ENCODE peak calls at places on chromosomes 4 and X, in nine cellular contexts. Z, S, K, R, I, M, U, C and A are unnamed samples.

GRCh38 chr4:177728361-177729152 is 286.3 kb upstream of the AGA start:
- DNase-seq in M (no peak), S (no peak), K (no peak), R (no peak), C (no peak), Z (no peak), I (no peak), U (no peak), A (peak; percentile 22)

GRCh38 chr4:113781439-113782040 is 20.0 kb upstream of the CAMK2D start:
- DNase-seq in K (no peak), Z (no peak), S (no peak), M (no peak), I (no peak), C (no peak), U (no peak), R (no peak), A (no peak)

GRCh38 chrX:74924449-74925209 is 623 bp downstream of the NEXMIF start:
- DNase-seq in C (no peak), Z (peak; percentile 76), R (peak; percentile 65), K (peak; percentile 33), I (peak; percentile 73), S (peak; percentile 81), U (no peak), M (peak; percentile 80), A (peak; percentile 14)

GRCh38 chr4:188015025-188015778 is 19.6 kb downstream of the ZFP42 start:
- DNase-seq in R (no peak), Z (peak; percentile 51), C (no peak), M (no peak), S (peak; percentile 80), U (no peak), I (no peak), K (no peak), A (peak; percentile 63)

GRCh38 chrX:81174286-81174685 is 27.4 kb downstream of the HMGN5 start:
- DNase-seq in M (no peak), Z (peak; percentile 1), R (no peak), K (no peak), C (no peak), S (no peak), U (no peak), I (no peak), A (no peak)

GRCh38 chr4:47209833-47210232 is 178.5 kb downstream of the GABRB1 start:
- DNase-seq in C (no peak), K (no peak), R (no peak), I (no peak), M (no peak), U (no peak), Z (no peak), S (no peak), A (no peak)

GRCh38 chr4:10245761-10246160 is 129.2 kb upstream of the WDR1 start:
- DNase-seq in I (no peak), K (no peak), C (no peak), U (no peak), M (no peak), S (no peak), R (no peak), Z (no peak), A (no peak)

GRCh38 chr4:177271091-177271490 is 38.6 kb upstream of the NEIL3 start:
- DNase-seq in M (no peak), I (no peak), R (no peak), Z (no peak), U (no peak), C (no peak), K (no peak), S (no peak), A (no peak)

GRCh38 chrX:77347572-77347971 is 99.6 kb upstream of the FGF16 start:
- DNase-seq in M (no peak), Z (no peak), C (no peak), S (peak; percentile 52), U (no peak), K (no peak), I (no peak), R (no peak), A (peak; percentile 52)

GRCh38 chr4:78811034-78811433 is 34.9 kb downstream of the BMP2K start:
- DNase-seq in I (no peak), K (no peak), S (no peak), C (no peak), R (no peak), U (no peak), Z (no peak), M (no peak), A (no peak)

GRCh38 chr4:78809928-78810835 is 34.0 kb downstream of the BMP2K start:
- DNase-seq in Z (no peak), I (no peak), S (peak; percentile 51), U (no peak), K (no peak), M (no peak), R (no peak), C (no peak), A (no peak)

GRCh38 chr4:78806943-78807458 is 30.9 kb downstream of the BMP2K start:
- DNase-seq in K (no peak), S (no peak), Z (no peak), U (no peak), M (no peak), C (no peak), R (no peak), I (no peak), A (no peak)

DNA sequence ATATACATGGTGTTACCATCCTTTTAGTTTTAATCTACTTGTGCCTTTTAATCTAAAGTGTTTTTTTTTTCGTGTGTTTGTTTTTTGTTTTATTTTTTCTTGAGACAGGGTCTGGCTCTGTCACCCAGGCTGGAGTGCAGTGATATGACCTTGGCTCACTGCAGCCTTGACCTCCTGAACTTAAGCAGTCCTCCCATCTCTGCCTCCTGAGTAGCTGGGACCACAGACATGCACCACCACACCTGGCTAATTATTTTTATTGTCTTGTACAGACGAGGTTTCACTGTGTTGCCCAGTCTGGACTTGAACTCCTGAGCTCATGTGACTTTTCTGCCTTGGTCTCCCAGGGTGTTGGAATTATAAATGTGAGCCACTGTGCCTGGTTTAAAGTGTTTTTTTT is 33.1 kb downstream of the BMP2K start:
- DNase-seq in K (no peak), Z (no peak), C (no peak), M (no peak), U (no peak), S (no peak), R (no peak), I (no peak), A (no peak)
- H3K36me3 ChIP-seq in K (no peaks in the 10 kb centered on the region), Z (no peaks in the 10 kb centered on the region), C (no peaks in the 10 kb centered on the region), M (no peaks in the 10 kb centered on the region), U (no peaks in the 10 kb centered on the region), S (no peaks in the 10 kb centered on the region), R (no peaks in the 10 kb centered on the region), I (no peaks in the 10 kb centered on the region), A (no peaks in the 10 kb centered on the region)

GRCh38 chr4:153553155-153553819 is 87.1 kb downstream of the TMEM131L start:
- DNase-seq in I (no peak), C (no peak), R (no peak), K (no peak), Z (no peak), S (no peak), U (no peak), M (no peak), A (no peak)
- H3K36me3 ChIP-seq in I (peaks cover 3% of the 10 kb centered on the region), C (no peaks in the 10 kb centered on the region), R (no peaks in the 10 kb centered on the region), K (peaks cover 18% of the 10 kb centered on the region), Z (no peaks in the 10 kb centered on the region), S (no peaks in the 10 kb centered on the region), U (no peaks in the 10 kb centered on the region), M (no peaks in the 10 kb centered on the region), A (no peaks in the 10 kb centered on the region)

DNA sequence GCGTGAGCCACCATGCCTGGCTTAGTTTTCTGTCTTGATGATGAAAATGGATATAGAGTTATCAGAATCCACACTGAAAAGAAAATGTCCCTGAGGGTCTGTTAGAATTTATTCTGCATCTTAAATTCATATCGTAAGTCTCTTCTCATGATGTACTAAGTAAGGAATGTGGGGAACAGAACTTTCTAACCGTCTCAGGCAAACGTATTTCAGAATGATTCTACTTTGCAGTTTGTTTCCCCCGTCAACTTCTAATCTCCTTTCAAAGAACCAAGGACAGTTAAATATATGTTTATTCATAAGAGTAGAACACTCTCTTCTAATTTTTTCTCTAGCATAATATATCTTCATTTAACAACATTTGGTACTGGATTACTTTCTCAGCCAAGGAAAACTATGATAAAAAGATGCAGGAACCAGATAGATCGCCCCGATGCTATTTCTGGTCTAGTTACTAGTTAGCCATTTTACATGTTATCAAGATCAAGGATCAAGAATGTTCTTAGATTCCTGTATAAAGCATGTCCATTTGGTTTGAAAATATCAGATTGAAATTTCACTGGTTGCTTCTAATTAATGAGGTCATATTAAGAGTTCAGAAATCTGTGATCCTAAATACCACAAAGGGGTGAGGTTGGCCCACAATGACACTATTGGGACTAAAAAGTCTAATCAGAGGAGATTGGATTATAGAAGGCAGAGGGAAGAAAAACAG is 49.5 kb downstream of the METTL14 start:
- DNase-seq in Z (no peak), M (no peak), R (no peak), S (no peak), C (no peak), U (no peak), I (no peak), K (no peak), A (no peak)
- H3K36me3 ChIP-seq in Z (peaks cover 15% of the 10 kb centered on the region), M (no peaks in the 10 kb centered on the region), R (peaks cover 39% of the 10 kb centered on the region), S (peaks cover 75% of the 10 kb centered on the region), C (peaks cover 2% of the 10 kb centered on the region), U (peaks cover 46% of the 10 kb centered on the region), I (peaks cover 100% of the 10 kb centered on the region), K (peaks cover 93% of the 10 kb centered on the region), A (peaks cover 54% of the 10 kb centered on the region)

GRCh38 chr4:168931215-168931650 is 78.8 kb downstream of the CBR4 start:
- DNase-seq in R (no peak), S (no peak), M (peak; percentile 65), Z (no peak), K (no peak), U (no peak), I (no peak), C (no peak), A (no peak)

GRCh38 chr4:168925789-168926490 is 84.1 kb downstream of the CBR4 start:
- DNase-seq in Z (no peak), M (no peak), S (no peak), C (no peak), U (no peak), I (no peak), K (no peak), R (no peak), A (no peak)

GRCh38 chr4:168930413-168931196 is 79.5 kb downstream of the CBR4 start:
- DNase-seq in C (no peak), K (no peak), U (no peak), R (no peak), Z (no peak), S (no peak), M (no peak), I (no peak), A (no peak)

GRCh38 chr4:168928875-168929274 is 81.2 kb downstream of the CBR4 start:
- DNase-seq in R (no peak), U (no peak), Z (no peak), C (no peak), S (no peak), M (no peak), K (no peak), I (no peak), A (no peak)

DNA sequence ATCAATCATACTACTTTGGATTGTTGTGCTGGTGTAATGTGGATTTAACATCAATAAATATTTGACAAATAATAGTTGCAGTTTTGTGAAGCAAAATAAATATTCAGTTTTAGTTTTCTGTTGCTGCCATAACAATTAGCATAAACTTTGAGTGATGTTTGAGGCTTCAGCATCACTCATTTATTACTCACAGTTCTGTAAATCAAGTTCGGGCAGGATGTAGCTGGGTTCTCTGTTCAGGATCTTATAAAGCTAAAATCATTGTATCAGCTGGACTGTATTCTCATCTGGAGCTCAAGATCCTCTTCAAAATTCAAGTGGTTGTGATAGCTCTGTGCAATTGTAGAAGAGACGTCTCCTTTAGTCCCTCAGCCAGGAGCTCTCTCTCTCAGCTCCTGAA is 81.7 kb downstream of the CBR4 start:
- DNase-seq in U (no peak), C (no peak), S (no peak), K (no peak), Z (no peak), R (no peak), I (no peak), M (no peak), A (no peak)
- H3K36me3 ChIP-seq in U (peaks cover 52% of the 10 kb centered on the region), C (no peaks in the 10 kb centered on the region), S (peaks cover 75% of the 10 kb centered on the region), K (peaks cover 68% of the 10 kb centered on the region), Z (no peaks in the 10 kb centered on the region), R (peaks cover 4% of the 10 kb centered on the region), I (peaks cover 49% of the 10 kb centered on the region), M (peaks cover 38% of the 10 kb centered on the region), A (peaks cover 68% of the 10 kb centered on the region)